ENCODE peak calls at places on chromosomes 2 and 18, in six cellular contexts. C, E, F, X, P and Q are unnamed samples.

GRCh38 chr2:5290911-5291546 is 401.2 kb upstream of the SOX11 start:
- DNase-seq in C (no peak), E (no peak), F (no peak), X (no peak), P (no peak), Q (no peak)

GRCh38 chr2:37571571-37572136 is 99.8 kb downstream of the CDC42EP3 start:
- DNase-seq in C (no peak), E (no peak), F (no peak), X (no peak), P (no peak), Q (no peak)

GRCh38 chr2:35463805-35464596 is 891.6 kb upstream of the CRIM1 start:
- DNase-seq in C (no peak), E (no peak), F (no peak), X (no peak), P (no peak), Q (no peak)

GRCh38 chr2:72278046-72278445 is 130.4 kb upstream of the CYP26B1 start:
- DNase-seq in C (no peak), E (no peak), F (no peak), X (peak; percentile 79), P (no peak), Q (peak; percentile 14)

GRCh38 chr18:10065296-10065695 is 151.5 kb downstream of the VAPA start:
- DNase-seq in C (no peak), E (no peak), F (no peak), X (no peak), P (no peak), Q (no peak)

GRCh38 chr18:10851824-10852225 is 297.5 kb downstream of the PIEZO2 start:
- DNase-seq in C (peak; percentile 16), E (no peak), F (peak; percentile 27), X (peak; percentile 81), P (peak; percentile 6), Q (peak; percentile 16)

GRCh38 chr2:205717999-205718398 is 35.7 kb downstream of the NRP2 start:
- DNase-seq in C (no peak), E (no peak), F (no peak), X (no peak), P (no peak), Q (no peak)

GRCh38 chr2:20626698-20627471 is 24.0 kb downstream of the HS1BP3 start:
- DNase-seq in C (no peak), E (peak; percentile 66), F (no peak), X (no peak), P (no peak), Q (no peak)

GRCh38 chr18:45275367-45276113 is 339.7 kb upstream of the SLC14A2 start:
- DNase-seq in C (no peak), E (no peak), F (peak; percentile 28), X (peak; percentile 45), P (no peak), Q (no peak)

GRCh38 chr18:939167-939566 is 34.5 kb downstream of the ADCYAP1 start:
- DNase-seq in C (no peak), E (no peak), F (no peak), X (no peak), P (no peak), Q (peak; percentile 49)

GRCh38 chr2:84214455-84214854 is 244.6 kb downstream of the SUCLG1 start:
- DNase-seq in C (no peak), E (no peak), F (no peak), X (no peak), P (no peak), Q (no peak)

GRCh38 chr2:55802067-55802466 is 108.4 kb upstream of the PNPT1 start:
- DNase-seq in C (no peak), E (no peak), F (no peak), X (no peak), P (no peak), Q (no peak)

GRCh38 chr18:55234366-55235093 is 275.3 kb upstream of the CCDC68 start:
- DNase-seq in C (peak; percentile 32), E (peak; percentile 85), F (peak; percentile 48), X (peak; percentile 79), P (peak; percentile 85), Q (peak; percentile 24)

GRCh38 chr18:47996091-47996541 is 65.7 kb upstream of the SMAD2 start:
- DNase-seq in C (no peak), E (no peak), F (no peak), X (no peak), P (no peak), Q (no peak)

GRCh38 chr2:120939595-120940318 is 204.1 kb downstream of the GLI2 start:
- DNase-seq in C (peak; percentile 56), E (no peak), F (no peak), X (peak; percentile 95), P (no peak), Q (no peak)

GRCh38 chr2:106157416-106157815 is 36.7 kb downstream of the UXS1 start:
- DNase-seq in C (no peak), E (no peak), F (no peak), X (no peak), P (no peak), Q (no peak)

GRCh38 chr2:11945139-11946126 is 199.0 kb downstream of the LPIN1 start:
- DNase-seq in C (no peak), E (no peak), F (no peak), X (no peak), P (no peak), Q (no peak)

GRCh38 chr2:122368576-122369243 is 613.3 kb downstream of the TSN start:
- DNase-seq in C (no peak), E (no peak), F (no peak), X (no peak), P (no peak), Q (no peak)

GRCh38 chr2:216222650-216223352 is 113.7 kb downstream of the XRCC5 start:
- DNase-seq in C (no peak), E (no peak), F (no peak), X (peak; percentile 67), P (no peak), Q (peak; percentile 31)

GRCh38 chr18:50009772-50010171 is 185.2 kb downstream of the MYO5B start:
- DNase-seq in C (peak; percentile 21), E (no peak), F (peak; percentile 52), X (peak; percentile 5), P (peak; percentile 67), Q (peak; percentile 15)

GRCh38 chr2:181457741-181458425 is 697 bp downstream of the ITGA4 start:
- DNase-seq in C (no peak), E (peak; percentile 64), F (no peak), X (peak; percentile 35), P (peak; percentile 26), Q (peak; percentile 2)

GRCh38 chr2:86368181-86368824 is 30.9 kb upstream of the REEP1 start:
- DNase-seq in C (peak; percentile 67), E (no peak), F (peak; percentile 33), X (peak; percentile 39), P (peak; percentile 23), Q (peak; percentile 44)

GRCh38 chr2:234289789-234290188 is 207.1 kb downstream of the ARL4C start:
- DNase-seq in C (peak; percentile 55), E (no peak), F (peak; percentile 57), X (peak; percentile 88), P (no peak), Q (peak; percentile 61)

GRCh38 chr2:15687243-15687642 is 95.6 kb downstream of the DDX1 start:
- DNase-seq in C (no peak), E (no peak), F (no peak), X (no peak), P (no peak), Q (no peak)

GRCh38 chr18:2980607-2980923 is 32.4 kb downstream of the LPIN2 start:
- DNase-seq in C (no peak), E (no peak), F (no peak), X (no peak), P (no peak), Q (no peak)
- TF ChIP-seq POLR2A in C (no peak), E (no peak), F (no peak), X (no peak), P (no peak), Q (no peak)

GRCh38 chr2:74216642-74217041 is 18.2 kb downstream of the MTHFD2 start:
- DNase-seq in C (no peak), E (no peak), F (no peak), X (no peak), P (no peak), Q (no peak)

GRCh38 chr2:74221604-74222299 is 23.3 kb downstream of the MTHFD2 start:
- DNase-seq in C (no peak), E (no peak), F (no peak), X (no peak), P (no peak), Q (no peak)

GRCh38 chr2:74222300-74222650 is 23.9 kb downstream of the MTHFD2 start:
- DNase-seq in C (no peak), E (no peak), F (no peak), X (no peak), P (no peak), Q (no peak)

GRCh38 chr2:74221091-74221490 is 22.7 kb downstream of the MTHFD2 start:
- DNase-seq in C (no peak), E (no peak), F (no peak), X (peak; percentile 28), P (no peak), Q (no peak)

GRCh38 chr2:74219846-74220486 is 21.6 kb downstream of the MTHFD2 start:
- DNase-seq in C (no peak), E (no peak), F (no peak), X (no peak), P (no peak), Q (no peak)
- TF ChIP-seq POLR2A in C (no peak), E (no peak), F (no peak), X (no peak), P (no peak), Q (no peak)

GRCh38 chr2:170454471-170455372 is 260.4 kb upstream of the SP5 start:
- DNase-seq in C (no peak), E (no peak), F (no peak), X (no peak), P (no peak), Q (no peak)

GRCh38 chr2:170456914-170457313 is 258.2 kb upstream of the SP5 start:
- DNase-seq in C (no peak), E (no peak), F (no peak), X (no peak), P (no peak), Q (no peak)

GRCh38 chr2:170457742-170458141 is 257.4 kb upstream of the SP5 start:
- DNase-seq in C (no peak), E (no peak), F (no peak), X (no peak), P (no peak), Q (no peak)

GRCh38 chr2:170455617-170456426 is 259.3 kb upstream of the SP5 start:
- DNase-seq in C (no peak), E (no peak), F (no peak), X (no peak), P (no peak), Q (no peak)
- TF ChIP-seq POLR2A in C (no peak), E (no peak), F (no peak), X (no peak), P (no peak), Q (no peak)

GRCh38 chr2:240586919-240587800 is 626 bp downstream of the CAPN10 start:
- DNase-seq in C (no peak), E (peak; percentile 75), F (no peak), X (no peak), P (peak; percentile 37), Q (peak; percentile 60)

GRCh38 chr2:240585681-240586197 is 795 bp upstream of the CAPN10 start:
- DNase-seq in C (no peak), E (peak; percentile 64), F (no peak), X (no peak), P (no peak), Q (no peak)

GRCh38 chr2:240588006-240588655 is 1.6 kb downstream of the CAPN10 start:
- DNase-seq in C (no peak), E (peak; percentile 60), F (no peak), X (no peak), P (no peak), Q (no peak)

GRCh38 chr2:240585101-240585500 is 1.4 kb upstream of the CAPN10 start:
- DNase-seq in C (no peak), E (peak; percentile 46), F (no peak), X (no peak), P (no peak), Q (no peak)

GRCh38 chr2:240586198-240586918 is at the start of gene CAPN10:
- DNase-seq in C (peak; percentile 88), E (peak; percentile 99), F (peak; percentile 86), X (peak; percentile 92), P (peak; percentile 98), Q (peak; percentile 97)
- TF ChIP-seq POLR2A in C (peak; percentile 61), E (peak; percentile 41), F (no peak), X (peak; percentile 82), P (peak; percentile 33), Q (peak; percentile 73)